ENCODE peak calls at places on chromosomes 4 and X, in ten cellular contexts. N is breast epithelium; T is spleen; R is upper lobe of left lung; A is aorta; C is HCT116; L is GM06990; E is CD8-positive, alpha-beta T cell; K is choroid plexus epithelial cell; Z is fibroblast of mammary gland. I is an unnamed sample.

GRCh38 chr4:40413396-40413795 is 78.3 kb downstream of the CHRNA9 start:
- DNase-seq in N (no peak), T (no peak), R (no peak), A (no peak), C (no peak), L (no peak), E (no peak), K (no peak), Z (no peak), I (no peak)

GRCh38 chr4:8207314-8207713 is 8.2 kb downstream of the SH3TC1 start:
- DNase-seq in N (no peak), T (no peak), R (no peak), A (no peak), C (no peak), L (no peak), E (no peak), K (no peak), Z (no peak), I (no peak)

GRCh38 chrX:101252634-101253033 is 33.0 kb downstream of the DRP2 start:
- DNase-seq in N (no peak), T (no peak), R (no peak), A (no peak), C (no peak), L (no peak), E (no peak), K (peak), Z (peak), I (no peak)

GRCh38 chr4:33837043-33837442 is 2407.3 kb downstream of the ARAP2 start:
- DNase-seq in N (no peak), T (no peak), R (no peak), A (no peak), C (no peak), L (no peak), E (no peak), K (peak), Z (peak), I (no peak)

GRCh38 chrX:65671966-65672365 is 4.5 kb downstream of the MSN start:
- DNase-seq in N (no peak), T (no peak), R (no peak), A (no peak), C (no peak), L (no peak), E (no peak), K (peak), Z (no peak), I (no peak)

GRCh38 chrX:24146283-24146865 is 3.2 kb upstream of the ZFX start:
- DNase-seq in N (no peak), T (no peak), R (no peak), A (no peak), C (no peak), L (no peak), E (no peak), K (peak), Z (no peak), I (no peak)

GRCh38 chrX:108735680-108736508 is 469 bp downstream of the IRS4 start:
- DNase-seq in N (no peak), T (no peak), R (no peak), A (peak), C (no peak), L (no peak), E (no peak), K (peak), Z (no peak), I (no peak)

GRCh38 chrX:73765776-73766465 is 202.9 kb downstream of the CHIC1 start:
- DNase-seq in N (no peak), T (no peak), R (no peak), A (no peak), C (no peak), L (no peak), E (no peak), K (no peak), Z (no peak), I (no peak)

GRCh38 chr4:52660643-52661042 is 1.5 kb upstream of the USP46 start:
- DNase-seq in N (no peak), T (no peak), R (no peak), A (no peak), C (no peak), L (no peak), E (no peak), K (no peak), Z (no peak), I (no peak)

GRCh38 chr4:7183161-7183560 is 9.2 kb upstream of the SORCS2 start:
- DNase-seq in N (no peak), T (no peak), R (no peak), A (peak), C (no peak), L (no peak), E (no peak), K (no peak), Z (no peak), I (no peak)

GRCh38 chrX:130347336-130347735 is 7.6 kb downstream of the SLC25A14 start:
- DNase-seq in N (no peak), T (no peak), R (no peak), A (no peak), C (no peak), L (no peak), E (no peak), K (peak), Z (no peak), I (no peak)

GRCh38 chrX:153873282-153874090 is 12.5 kb downstream of the L1CAM start:
- DNase-seq in N (no peak), T (peak), R (no peak), A (no peak), C (no peak), L (no peak), E (no peak), K (no peak), Z (no peak), I (no peak)

GRCh38 chr4:74117024-74117534 is 18.1 kb upstream of the CXCL2 start:
- DNase-seq in N (peak), T (no peak), R (no peak), A (no peak), C (peak), L (no peak), E (no peak), K (peak), Z (peak), I (no peak)

GRCh38 chr4:20760053-20760452 is 59.8 kb downstream of the PACRGL start:
- DNase-seq in N (no peak), T (no peak), R (no peak), A (no peak), C (no peak), L (no peak), E (no peak), K (no peak), Z (peak), I (no peak)

GRCh38 chrX:12617241-12617640 is 174.0 kb upstream of the PRPS2 start:
- DNase-seq in N (no peak), T (no peak), R (no peak), A (no peak), C (no peak), L (no peak), E (no peak), K (no peak), Z (no peak), I (no peak)

GRCh38 chrX:16868920-16869319 is 1.2 kb downstream of the RBBP7 start:
- DNase-seq in N (no peak), T (no peak), R (no peak), A (no peak), C (no peak), L (peak), E (no peak), K (no peak), Z (no peak), I (no peak)

GRCh38 chrX:39016551-39016950 is 215.3 kb downstream of the MID1IP1 start:
- DNase-seq in N (no peak), T (no peak), R (no peak), A (no peak), C (no peak), L (no peak), E (no peak), K (no peak), Z (no peak), I (no peak)

GRCh38 chr4:78864405-78865024 is 74.7 kb downstream of the PAQR3 start:
- DNase-seq in N (no peak), T (no peak), R (no peak), A (no peak), C (peak), L (peak), E (no peak), K (peak), Z (peak), I (no peak)

GRCh38 chr4:76969493-76969892 is 19.9 kb downstream of the SEPTIN11 start:
- DNase-seq in N (no peak), T (no peak), R (no peak), A (no peak), C (no peak), L (no peak), E (no peak), K (no peak), Z (no peak), I (no peak)

GRCh38 chr4:125316781-125317525 is 2.2 kb downstream of the FAT4 start:
- DNase-seq in N (no peak), T (peak), R (peak), A (peak), C (no peak), L (no peak), E (no peak), K (peak), Z (peak), I (no peak)

GRCh38 chr4:125314676-125315570 is at the start of gene FAT4:
- DNase-seq in N (peak), T (peak), R (peak), A (peak), C (peak), L (peak), E (no peak), K (peak), Z (peak), I (no peak)

GRCh38 chr4:125316391-125316780 is 1.6 kb downstream of the FAT4 start:
- DNase-seq in N (no peak), T (peak), R (peak), A (peak), C (no peak), L (peak), E (no peak), K (peak), Z (no peak), I (no peak)

GRCh38 chr4:125313989-125314602 is 659 bp upstream of the FAT4 start:
- DNase-seq in N (no peak), T (no peak), R (no peak), A (no peak), C (no peak), L (no peak), E (no peak), K (no peak), Z (no peak), I (no peak)

GRCh38 chr4:125315571-125316390 is 1.0 kb downstream of the FAT4 start:
- DNase-seq in N (no peak), T (peak), R (peak), A (peak), C (no peak), L (peak), E (no peak), K (peak), Z (peak), I (no peak)
- H3K4me3 ChIP-seq in N (peak), T (peak), R (peak), A (peak), C (peak), L (peak), E (peak), K (peak), Z (peak), I (peak)

GRCh38 chr4:182258441-182259031 is 15.3 kb downstream of the TENM3 start:
- DNase-seq in N (no peak), T (no peak), R (no peak), A (no peak), C (no peak), L (no peak), E (no peak), K (no peak), Z (no peak), I (no peak)
- H3K4me3 ChIP-seq in N (no peak), T (no peak), R (no peak), A (no peak), C (no peak), L (no peak), E (no peak), K (no peak), Z (no peak), I (no peak)

GRCh38 chr4:169707958-169708643 is 49.6 kb downstream of the HPF1 start:
- DNase-seq in N (no peak), T (no peak), R (no peak), A (no peak), C (no peak), L (no peak), E (no peak), K (no peak), Z (peak), I (no peak)
- H3K4me3 ChIP-seq in N (no peak), T (no peak), R (no peak), A (no peak), C (no peak), L (no peak), E (no peak), K (no peak), Z (no peak), I (no peak)

DNA sequence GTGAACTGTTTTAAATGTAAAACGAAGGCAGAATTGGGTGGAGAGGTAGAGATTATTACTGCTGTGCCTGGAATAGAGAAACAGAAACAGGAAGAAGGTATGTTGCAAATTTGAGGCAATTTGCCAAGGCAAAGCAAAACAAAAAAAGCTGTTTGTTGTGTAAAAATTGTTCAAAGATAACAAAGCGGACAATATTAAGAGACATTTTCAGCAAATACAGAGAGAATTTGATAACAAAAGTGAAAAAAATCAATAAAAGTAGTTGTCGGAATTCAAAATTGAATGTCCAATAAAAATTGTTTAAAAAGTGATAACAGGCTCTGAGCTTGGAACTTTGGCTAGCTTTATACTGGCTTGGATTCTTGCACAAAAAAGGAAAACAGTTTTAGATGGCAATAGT is 14.4 kb upstream of the SMS start:
- DNase-seq in N (no peak), T (no peak), R (no peak), A (no peak), C (no peak), L (no peak), E (no peak), K (peak), Z (peak), I (no peak)
- H3K4me3 ChIP-seq in N (no peak), T (no peak), R (no peak), A (no peak), C (peak), L (no peak), E (no peak), K (peak), Z (no peak), I (no peak)

GRCh38 chrX:9464435-9465371 is at the start of gene TBL1X:
- DNase-seq in N (peak), T (peak), R (peak), A (peak), C (no peak), L (peak), E (no peak), K (peak), Z (peak), I (peak)
- H3K4me3 ChIP-seq in N (peak), T (peak), R (peak), A (peak), C (peak), L (peak), E (peak), K (peak), Z (peak), I (peak)

GRCh38 chr4:102860928-102861327 is 7.9 kb upstream of the CISD2 start:
- DNase-seq in N (no peak), T (no peak), R (no peak), A (no peak), C (no peak), L (no peak), E (no peak), K (no peak), Z (no peak), I (no peak)

GRCh38 chr4:102862747-102863146 is 6.0 kb upstream of the CISD2 start:
- DNase-seq in N (no peak), T (no peak), R (no peak), A (no peak), C (no peak), L (no peak), E (no peak), K (no peak), Z (no peak), I (no peak)

GRCh38 chr4:102862016-102862415 is 6.8 kb upstream of the CISD2 start:
- DNase-seq in N (no peak), T (no peak), R (no peak), A (no peak), C (no peak), L (no peak), E (no peak), K (no peak), Z (no peak), I (no peak)

GRCh38 chr4:102858828-102859464 is 9.8 kb upstream of the CISD2 start:
- DNase-seq in N (no peak), T (no peak), R (no peak), A (no peak), C (no peak), L (no peak), E (no peak), K (peak), Z (no peak), I (no peak)
- H3K4me3 ChIP-seq in N (no peak), T (no peak), R (no peak), A (no peak), C (no peak), L (no peak), E (no peak), K (no peak), Z (no peak), I (no peak)

I was measured in effector memory CD4-positive, alpha-beta T cell.